ENCODE peak calls at places on chromosomes 7 and 10, in nine cellular contexts. S is C1 segment of cervical spinal cord; G is CD4-positive, alpha-beta T cell; A is skeletal muscle cell; L is ELR; Z is T-cell; J is choroid plexus epithelial cell; I is ELF-1; O is IMR-90. Y is an unnamed sample.

GRCh38 chr10:125637496-125637895 is 45.5 kb downstream of the TEX36 start:
- DNase-seq in G (no peak), S (no peak), J (no peak), A (no peak), Z (no peak), O (no peak), L (no peak), I (no peak), Y (no peak)

GRCh38 chr7:106484562-106484961 is 176.4 kb downstream of the CCDC71L start:
- DNase-seq in A (no peak), G (no peak), L (no peak), S (no peak), I (no peak), Z (no peak), O (peak), J (peak), Y (peak)

GRCh38 chr10:131242007-131242406 is 69.5 kb downstream of the TCERG1L start:
- DNase-seq in L (peak), O (no peak), A (no peak), Z (no peak), G (no peak), S (no peak), I (peak), J (no peak), Y (no peak)

GRCh38 chr7:76252020-76252419 is 50.3 kb downstream of the SRRM3 start:
- DNase-seq in G (no peak), I (no peak), L (no peak), Z (no peak), A (no peak), S (no peak), J (peak), O (no peak), Y (no peak)

GRCh38 chr10:130497056-130498010 is 361.1 kb downstream of the GLRX3 start:
- DNase-seq in Z (no peak), I (no peak), S (no peak), O (no peak), J (no peak), L (no peak), A (no peak), G (no peak), Y (no peak)

GRCh38 chr7:37311282-37311868 is 137.3 kb downstream of the ELMO1 start:
- DNase-seq in I (no peak), J (peak), S (no peak), O (peak), G (peak), L (no peak), Z (no peak), A (no peak), Y (peak)

GRCh38 chr10:103660364-103661197 is 167.1 kb downstream of the NEURL1 start:
- DNase-seq in I (peak), A (no peak), S (no peak), J (peak), O (peak), L (peak), G (no peak), Z (no peak), Y (no peak)

GRCh38 chr10:131830446-131831130 is 70.2 kb upstream of the PPP2R2D start:
- DNase-seq in L (no peak), S (no peak), J (no peak), G (no peak), I (no peak), A (no peak), O (no peak), Z (no peak), Y (no peak)

GRCh38 chr10:104349623-104350142 is 4.0 kb upstream of the CFAP58 start:
- DNase-seq in S (no peak), L (peak), O (peak), A (peak), G (no peak), Z (no peak), J (peak), I (peak), Y (peak)

GRCh38 chr10:22573820-22574569 is 140.4 kb downstream of the PIP4K2A start:
- DNase-seq in A (no peak), S (no peak), J (peak), Z (no peak), I (peak), O (peak), L (peak), G (no peak), Y (peak)

GRCh38 chr7:133275008-133275407 is 22.1 kb downstream of the EXOC4 start:
- DNase-seq in G (no peak), L (no peak), A (no peak), S (no peak), I (peak), O (no peak), Z (no peak), J (no peak), Y (no peak)

GRCh38 chr7:45985902-45986301 is 64.8 kb upstream of the IGFBP3 start:
- DNase-seq in O (peak), Z (no peak), I (no peak), G (no peak), J (peak), S (no peak), A (peak), L (peak), Y (peak)

GRCh38 chr10:126160971-126161630 is 227.2 kb downstream of the ADAM12 start:
- DNase-seq in J (peak), L (peak), S (no peak), G (no peak), I (no peak), A (no peak), Z (no peak), O (peak), Y (peak)

GRCh38 chr10:113704637-113705343 is 25.1 kb downstream of the CASP7 start:
- DNase-seq in O (peak), L (peak), G (no peak), S (no peak), A (no peak), I (peak), Z (no peak), J (peak), Y (peak)